ENCODE peak calls at places on chromosomes 6 and 20, in nine cellular contexts. F is brain microvascular endothelial cell; C is uterus; T is OCI-M1; R is RWPE1; X is activated CD4-positive, alpha-beta T cell treated with anti-CD3 and anti-CD28 coated beads, Interleukin-2, amount 50 U/mL, for 4 hours; U is dorsolateral prefrontal cortex; E is IMR-90; Y is NCI-H774. O is an unnamed sample.

GRCh38 chr6:53888931-53889330 is 94.1 kb downstream of the LRRC1 start:
- DNase-seq in F (no peak), C (no peak), T (no peak), R (no peak), X (no peak), U (no peak), E (peak), Y (no peak), O (peak)

GRCh38 chr6:121694389-121695185 is 259.1 kb downstream of the GJA1 start:
- DNase-seq in F (peak), C (no peak), T (no peak), R (no peak), X (no peak), U (no peak), E (peak), Y (no peak), O (no peak)

GRCh38 chr6:40378071-40378724 is 209.0 kb downstream of the LRFN2 start:
- DNase-seq in F (no peak), C (no peak), T (peak), R (no peak), X (no peak), U (no peak), E (no peak), Y (no peak), O (no peak)

GRCh38 chr6:120056085-120056484 is 706.5 kb upstream of the MAN1A1 start:
- DNase-seq in F (no peak), C (no peak), T (peak), R (no peak), X (no peak), U (no peak), E (no peak), Y (no peak), O (no peak)

GRCh38 chr20:48069626-48070025 is 284.3 kb upstream of the SULF2 start:
- DNase-seq in F (no peak), C (no peak), T (no peak), R (no peak), X (no peak), U (no peak), E (no peak), Y (no peak), O (no peak)

GRCh38 chr6:53333439-53334408 is 15.0 kb downstream of the ELOVL5 start:
- DNase-seq in F (no peak), C (no peak), T (peak), R (no peak), X (no peak), U (no peak), E (no peak), Y (no peak), O (no peak)

GRCh38 chr6:39517763-39518162 is 195.3 kb upstream of the KCNK16 start:
- DNase-seq in F (peak), C (no peak), T (no peak), R (no peak), X (no peak), U (no peak), E (no peak), Y (no peak), O (no peak)

GRCh38 chr6:14824835-14825223 is 421.0 kb upstream of the JARID2 start:
- DNase-seq in F (no peak), C (no peak), T (no peak), R (no peak), X (no peak), U (no peak), E (no peak), Y (no peak), O (no peak)

GRCh38 chr20:41135187-41135887 is 2.0 kb upstream of the PLCG1 start:
- DNase-seq in F (no peak), C (no peak), T (peak), R (peak), X (peak), U (no peak), E (peak), Y (no peak), O (peak)

GRCh38 chr6:73695619-73696421 is at the start of gene CD109:
- DNase-seq in F (peak), C (peak), T (peak), R (peak), X (peak), U (peak), E (peak), Y (peak), O (peak)

GRCh38 chr6:70706491-70707123 is 38.9 kb downstream of the SMAP1 start:
- DNase-seq in F (no peak), C (no peak), T (peak), R (peak), X (no peak), U (no peak), E (peak), Y (peak), O (no peak)

GRCh38 chr6:32188381-32189081 is 1.5 kb downstream of the PBX2 start:
- DNase-seq in F (peak), C (peak), T (no peak), R (no peak), X (no peak), U (no peak), E (peak), Y (no peak), O (no peak)

GRCh38 chr20:39042279-39043150 is 80.4 kb downstream of the DHX35 start:
- DNase-seq in F (no peak), C (no peak), T (no peak), R (no peak), X (no peak), U (no peak), E (peak), Y (no peak), O (peak)

GRCh38 chr6:44621846-44622245 is 234.3 kb downstream of the CDC5L start:
- DNase-seq in F (no peak), C (no peak), T (no peak), R (no peak), X (no peak), U (no peak), E (no peak), Y (no peak), O (no peak)

GRCh38 chr6:16130932-16131387 is 2.1 kb downstream of the MYLIP start:
- DNase-seq in F (peak), C (peak), T (peak), R (peak), X (no peak), U (no peak), E (peak), Y (no peak), O (peak)

GRCh38 chr6:16236009-16236501 is 2.3 kb upstream of the GMPR start:
- DNase-seq in F (no peak), C (no peak), T (no peak), R (no peak), X (no peak), U (no peak), E (no peak), Y (no peak), O (no peak)

O was measured in foreskin keratinocyte.